ENCODE peak calls at places on chromosomes 16 and 17, in nine cellular contexts. O is activated T-cell treated with anti-CD3 and anti-CD28 coated beads, Interleukin-2, amount 50 U/mL, for 4 hours; U is upper lobe of left lung; D is stimulated activated naive B cell treated with anti-CD40 and anti-IgM and Interleukin-4, amounts not matched to agents 10 μg/mL and 1 μg/mL and 100 μg/mL, for 72 hours; B is CD8-positive, alpha-beta T cell; R is body of pancreas; J is left cardiac atrium; Z is activated naive CD8-positive, alpha-beta T cell treated with anti-CD3 and anti-CD28 coated beads, Interleukin-2, amount 50 U/mL, for 24 hours; N is sciatic nerve. I is an unnamed sample.
A peak's percentile ranks its signal among the peaks of the same experiment; 100 is the strongest.

GRCh38 chr16:4529085-4530060 is 9.2 kb downstream of the CDIP1 start:
- ATAC-seq in O (peak; percentile 90), N (peak; percentile 16), D (peak; percentile 80), U (no peak), Z (peak; percentile 86), B (peak; percentile 70), R (peak; percentile 59), J (no peak), I (peak; percentile 95)

GRCh38 chr16:15708997-15709396 is 59.0 kb downstream of the NDE1 start:
- ATAC-seq in R (no peak), N (no peak), B (no peak), J (no peak), D (no peak), Z (no peak), O (no peak), U (no peak), I (no peak)

GRCh38 chr16:69089091-69089912 is 16.2 kb upstream of the HAS3 start:
- ATAC-seq in O (peak; percentile 78), D (peak; percentile 54), J (peak; percentile 59), R (peak; percentile 76), U (peak; percentile 25), N (no peak), Z (peak; percentile 83), B (no peak), I (peak; percentile 91)

GRCh38 chr17:44965491-44966234 is 2.4 kb downstream of the C1QL1 start:
- ATAC-seq in U (no peak), J (no peak), N (no peak), B (no peak), Z (no peak), R (no peak), D (peak; percentile 23), O (no peak), I (no peak)

GRCh38 chr16:8595783-8596182 is 5.5 kb upstream of the TMEM114 start:
- ATAC-seq in J (no peak), D (no peak), U (no peak), B (no peak), R (no peak), O (no peak), N (no peak), Z (no peak), I (no peak)

GRCh38 chr16:84839054-84839453 is 19.3 kb downstream of the CRISPLD2 start:
- ATAC-seq in N (peak; percentile 10), J (no peak), U (no peak), Z (no peak), D (no peak), O (no peak), R (no peak), B (no peak), I (no peak)

GRCh38 chr17:49003557-49004511 is 6.6 kb downstream of the IGF2BP1 start:
- ATAC-seq in D (no peak), O (no peak), B (no peak), J (no peak), R (no peak), Z (peak; percentile 33), N (no peak), U (no peak), I (no peak)

GRCh38 chr16:81779540-81780320 is 639 bp downstream of the PLCG2 start:
- ATAC-seq in R (peak; percentile 46), U (peak; percentile 69), D (peak; percentile 28), Z (no peak), N (peak; percentile 34), B (peak; percentile 24), O (peak; percentile 46), J (peak; percentile 64), I (peak; percentile 24)

GRCh38 chr16:77590707-77591106 is 131.6 kb upstream of the NUDT7 start:
- ATAC-seq in B (no peak), O (no peak), U (no peak), J (no peak), Z (no peak), D (no peak), N (no peak), R (no peak), I (no peak)

GRCh38 chr17:63950940-63951907 is 19.1 kb upstream of the CD79B start:
- ATAC-seq in O (no peak), D (no peak), Z (no peak), B (no peak), J (no peak), N (no peak), U (no peak), R (peak; percentile 69), I (no peak)

GRCh38 chr17:47368262-47368661 is 44.5 kb downstream of the EFCAB13 start:
- ATAC-seq in U (no peak), D (no peak), Z (no peak), J (no peak), O (no peak), B (no peak), R (no peak), N (no peak), I (no peak)

GRCh38 chr16:57643166-57643813 is 14.9 kb downstream of the ADGRG1 start:
- ATAC-seq in R (no peak), Z (no peak), U (no peak), B (no peak), N (no peak), J (peak; percentile 18), D (no peak), O (no peak), I (no peak)

GRCh38 chr16:80924372-80924978 is 82.2 kb downstream of the CMC2 start:
- ATAC-seq in B (no peak), D (peak; percentile 52), R (peak; percentile 48), O (peak; percentile 48), U (peak; percentile 40), Z (peak; percentile 82), N (no peak), J (peak; percentile 30), I (peak; percentile 72)

I was measured in activated T-helper 17 cell treated with anti-CD3 and anti-CD28 coated beads, Interleukin-2, amount 50 U/mL, for 72 hours.